ENCODE peak calls at places on chromosomes 1 and 21, in five cellular contexts. G is astrocyte of the hippocampus; A is GM20000; J is stimulated activated naive CD4-positive, alpha-beta T cell treated with Interleukin-2 at 50 U/mL for 16 hours; O is NCI-H460. C is an unnamed sample.

GRCh38 chr1:234216116-234216703 is 157.0 kb upstream of the COA6 start:
- DNase-seq in O (no peak), G (no peak), A (peak), J (no peak), C (no peak)

GRCh38 chr21:39527664-39528381 is 76.1 kb downstream of the SH3BGR start:
- DNase-seq in J (no peak), G (peak), A (no peak), O (no peak), C (no peak)

GRCh38 chr1:186658999-186659398 is 21.2 kb downstream of the PTGS2 start:
- DNase-seq in A (no peak), J (no peak), O (no peak), G (no peak), C (no peak)

GRCh38 chr1:15684468-15685283 is 556 bp downstream of the PLEKHM2 start:
- DNase-seq in O (no peak), J (no peak), A (peak), G (peak), C (no peak)

GRCh38 chr1:33365560-33365997 is 44.7 kb upstream of the A3GALT2 start:
- DNase-seq in G (peak), J (no peak), O (no peak), A (no peak), C (no peak)

GRCh38 chr1:244205171-244205570 is 154.1 kb downstream of the ZBTB18 start:
- DNase-seq in A (no peak), G (no peak), O (no peak), J (no peak), C (no peak)

GRCh38 chr1:168135116-168135981 is 1.4 kb downstream of the GPR161 start:
- DNase-seq in O (no peak), A (no peak), J (no peak), G (no peak), C (no peak)

GRCh38 chr1:237033804-237034203 is 8.2 kb upstream of the RYR2 start:
- DNase-seq in O (no peak), G (no peak), J (no peak), A (no peak), C (no peak)

GRCh38 chr1:87968259-87968955 is 639.7 kb downstream of the LMO4 start:
- DNase-seq in J (no peak), O (no peak), A (no peak), G (peak), C (no peak)

GRCh38 chr1:147389532-147390184 is 147.2 kb downstream of the CHD1L start:
- DNase-seq in A (peak), G (peak), O (peak), J (no peak), C (peak)

GRCh38 chr1:213988639-213989070 is 882 bp downstream of the PROX1 start:
- DNase-seq in A (peak), G (peak), O (no peak), J (no peak), C (no peak)

GRCh38 chr1:84698718-84699117 is 8.5 kb upstream of the SSX2IP start:
- DNase-seq in G (peak), O (peak), A (no peak), J (no peak), C (peak)

GRCh38 chr1:7632126-7632525 is 139.0 kb upstream of the VAMP3 start:
- DNase-seq in O (no peak), J (no peak), G (no peak), A (no peak), C (no peak)

GRCh38 chr21:18245493-18245967 is 897 bp downstream of the CHODL start:
- DNase-seq in O (peak), J (no peak), G (peak), A (peak), C (no peak)

GRCh38 chr1:205191127-205191577 is 20.4 kb downstream of the DSTYK start:
- DNase-seq in O (no peak), J (no peak), G (peak), A (no peak), C (no peak)

GRCh38 chr1:183956559-183957188 is 80.9 kb downstream of the COLGALT2 start:
- DNase-seq in A (peak), J (peak), O (no peak), G (peak), C (peak)